ENCODE peak calls at places on chromosome 1, in nine cellular contexts. O, J, K, Z, E, A, W, D and V are unnamed samples.

GRCh38 chr1:9680091-9680490 is 28.6 kb downstream of the PIK3CD start:
- DNase-seq in O (no peak), E (no peak), A (no peak), D (no peak), Z (no peak), J (no peak), W (no peak), K (no peak), V (no peak)

GRCh38 chr1:219567341-219567947 is 45.5 kb downstream of the ZC3H11B start:
- DNase-seq in K (no peak), Z (peak), E (no peak), D (peak), O (no peak), J (peak), A (peak), W (no peak), V (no peak)

GRCh38 chr1:59322394-59323179 is 25.7 kb downstream of the FGGY start:
- DNase-seq in O (no peak), J (no peak), A (no peak), Z (no peak), D (no peak), E (no peak), K (no peak), W (no peak), V (no peak)

GRCh38 chr1:226424228-226425003 is 16.5 kb upstream of the PARP1 start:
- DNase-seq in E (no peak), K (no peak), J (peak), O (no peak), A (peak), D (peak), W (no peak), Z (peak), V (no peak)

GRCh38 chr1:15803380-15803779 is 4.1 kb downstream of the UQCRHL start:
- DNase-seq in K (peak), J (peak), A (peak), O (no peak), Z (no peak), E (no peak), D (no peak), W (no peak), V (no peak)

GRCh38 chr1:172746091-172746949 is 87.4 kb downstream of the FASLG start:
- DNase-seq in D (no peak), O (peak), K (peak), Z (no peak), A (peak), E (peak), W (peak), J (peak), V (peak)

GRCh38 chr1:58933599-58933926 is 149.7 kb upstream of the JUN start:
- DNase-seq in K (no peak), A (peak), O (no peak), Z (no peak), W (no peak), E (no peak), D (no peak), J (peak), V (no peak)

GRCh38 chr1:209456878-209457277 is 126.6 kb upstream of the CAMK1G start:
- DNase-seq in J (no peak), O (no peak), K (no peak), E (no peak), W (no peak), Z (no peak), D (no peak), A (no peak), V (no peak)

GRCh38 chr1:154951901-154952657 is 3.8 kb downstream of the PBXIP1 start:
- DNase-seq in D (no peak), E (no peak), J (no peak), W (no peak), A (no peak), Z (no peak), K (peak), O (no peak), V (no peak)

GRCh38 chr1:32142446-32143301 is 34.8 kb downstream of the KPNA6 start:
- DNase-seq in O (no peak), D (no peak), K (no peak), E (peak), W (peak), Z (no peak), A (peak), J (peak), V (no peak)

GRCh38 chr1:31647106-31647505 is 2.4 kb upstream of the PEF1 start:
- DNase-seq in A (peak), K (no peak), W (peak), D (no peak), O (no peak), E (no peak), J (no peak), Z (no peak), V (no peak)

GRCh38 chr1:26046313-26047031 is 554 bp upstream of the SLC30A2 start:
- DNase-seq in D (no peak), O (no peak), W (no peak), J (no peak), E (no peak), Z (no peak), A (no peak), K (no peak), V (no peak)

GRCh38 chr1:109818351-109819325 is 54.9 kb upstream of the EPS8L3 start:
- DNase-seq in E (no peak), O (no peak), Z (no peak), K (no peak), W (no peak), D (no peak), J (no peak), A (no peak), V (no peak)

GRCh38 chr1:101137144-101138126 is 99.4 kb upstream of the S1PR1 start:
- DNase-seq in A (peak), E (peak), J (peak), K (no peak), W (peak), O (no peak), Z (no peak), D (no peak), V (peak)

GRCh38 chr1:26012862-26013261 is 8.7 kb upstream of the EXTL1 start:
- DNase-seq in J (no peak), E (no peak), K (no peak), Z (no peak), O (no peak), W (no peak), D (no peak), A (no peak), V (no peak)

GRCh38 chr1:85078903-85079302 is 30.6 kb upstream of the MCOLN3 start:
- DNase-seq in Z (no peak), A (peak), E (no peak), O (no peak), W (peak), J (peak), D (no peak), K (no peak), V (no peak)

GRCh38 chr1:245084551-245084950 is 70.2 kb upstream of the KIF26B start:
- DNase-seq in J (no peak), E (no peak), Z (no peak), W (no peak), K (no peak), A (peak), D (no peak), O (no peak), V (no peak)